ENCODE peak calls at places on chromosomes 3 and 15, in four cellular contexts. A is stimulated activated CD4-positive, alpha-beta T cell treated with anti-CD3 and anti-CD28 coated beads, Interleukin-15, amount 100 ng/mL, for 24 hours; L is GM13976; S is CD4-positive, alpha-beta T cell. W is an unnamed sample.

GRCh38 chr3:65402597-65402996 is 636.1 kb downstream of the MAGI1 start:
- DNase-seq in A (no peak), S (no peak), L (no peak), W (no peak)

GRCh38 chr3:105334138-105334882 is 32.4 kb upstream of the ALCAM start:
- DNase-seq in A (no peak), S (no peak), L (no peak), W (no peak)

GRCh38 chr3:136898954-136899353 is 36.9 kb downstream of the NCK1 start:
- DNase-seq in S (no peak), L (no peak), A (no peak), W (no peak)

GRCh38 chr3:188950832-188951489 is 220.8 kb upstream of the TPRG1 start:
- DNase-seq in S (no peak), A (peak; percentile 67), L (no peak), W (no peak)

GRCh38 chr3:159818399-159818798 is 170.2 kb upstream of the IL12A start:
- DNase-seq in L (no peak), A (no peak), S (no peak), W (no peak)

GRCh38 chr3:82080261-82080660 is 318.8 kb upstream of the GBE1 start:
- DNase-seq in A (no peak), S (no peak), L (no peak), W (no peak)

GRCh38 chr15:76991741-76992645 is 2.9 kb upstream of the PSTPIP1 start:
- DNase-seq in L (no peak), A (no peak), S (no peak), W (no peak)

GRCh38 chr15:35308802-35309201 is 223.7 kb upstream of the NANOGP8 start:
- DNase-seq in S (no peak), A (no peak), L (no peak), W (no peak)

GRCh38 chr15:42621386-42621785 is 46.0 kb downstream of the STARD9 start:
- DNase-seq in A (no peak), L (no peak), S (no peak), W (no peak)

GRCh38 chr15:56877591-56877990 is 40.9 kb upstream of the TCF12 start:
- DNase-seq in L (no peak), S (no peak), A (no peak), W (no peak)

GRCh38 chr3:106809633-106810460 is 567.4 kb upstream of the CCDC54 start:
- DNase-seq in S (no peak), A (no peak), L (no peak), W (no peak)

GRCh38 chr3:173652093-173652492 is 254.5 kb downstream of the NLGN1 start:
- DNase-seq in S (no peak), L (no peak), A (no peak), W (no peak)

GRCh38 chr15:52466716-52467115 is 62.0 kb downstream of the MYO5A start:
- DNase-seq in A (no peak), L (no peak), S (no peak), W (no peak)

GRCh38 chr3:71584216-71585061 is 911 bp upstream of the FOXP1 start:
- DNase-seq in A (peak; percentile 81), S (peak; percentile 28), L (peak; percentile 23), W (no peak)

GRCh38 chr15:55168350-55168974 is 28.3 kb downstream of the RSL24D1 start:
- DNase-seq in A (peak; percentile 73), L (peak; percentile 73), S (peak; percentile 16), W (peak; percentile 66)

GRCh38 chr3:131216801-131217200 is 164.8 kb upstream of the NUDT16 start:
- DNase-seq in S (no peak), A (no peak), L (no peak), W (no peak)

GRCh38 chr15:32119694-32120330 is 89.5 kb downstream of the CHRNA7 start:
- DNase-seq in S (no peak), A (no peak), L (no peak), W (no peak)

W was measured in germinal center.